ENCODE peak calls at places on chromosome 18, in five cellular contexts. One of them, this sample, is unnamed.

GRCh38 chr18:47883771-47884413 is 46.6 kb downstream of the SMAD2 start:
- DNase-seq in spleen: no peak
- DNase-seq in astrocyte of the spinal cord: peak; percentile 74
- DNase-seq in lower lobe of right lung: no peak
- DNase-seq in fibroblast of lung: peak; percentile 40
- DNase-seq in this sample: no peak

GRCh38 chr18:35962320-35962719 is 10.2 kb upstream of the RMP24 start:
- DNase-seq in spleen: no peak
- DNase-seq in astrocyte of the spinal cord: no peak
- DNase-seq in lower lobe of right lung: no peak
- DNase-seq in fibroblast of lung: no peak
- DNase-seq in this sample: no peak

GRCh38 chr18:47779381-47779780 is 151.1 kb downstream of the SMAD2 start:
- DNase-seq in spleen: no peak
- DNase-seq in astrocyte of the spinal cord: no peak
- DNase-seq in lower lobe of right lung: no peak
- DNase-seq in fibroblast of lung: no peak
- DNase-seq in this sample: no peak

GRCh38 chr18:2169656-2170055 is 401.6 kb downstream of the METTL4 start:
- DNase-seq in spleen: no peak
- DNase-seq in astrocyte of the spinal cord: no peak
- DNase-seq in lower lobe of right lung: no peak
- DNase-seq in fibroblast of lung: no peak
- DNase-seq in this sample: no peak

GRCh38 chr18:50649821-50650220 is 89.9 kb downstream of the MAPK4 start:
- DNase-seq in spleen: no peak
- DNase-seq in astrocyte of the spinal cord: peak; percentile 18
- DNase-seq in lower lobe of right lung: peak; percentile 63
- DNase-seq in fibroblast of lung: no peak
- DNase-seq in this sample: no peak

GRCh38 chr18:55452123-55452611 is 135.8 kb downstream of the TCF4 start:
- DNase-seq in spleen: no peak
- DNase-seq in astrocyte of the spinal cord: no peak
- DNase-seq in lower lobe of right lung: no peak
- DNase-seq in fibroblast of lung: peak; percentile 12
- DNase-seq in this sample: no peak

GRCh38 chr18:73962251-73962650 is 185.4 kb downstream of the FBXO15 start:
- DNase-seq in spleen: no peak
- DNase-seq in astrocyte of the spinal cord: peak; percentile 79
- DNase-seq in lower lobe of right lung: no peak
- DNase-seq in fibroblast of lung: no peak
- DNase-seq in this sample: no peak

GRCh38 chr18:77096936-77097886 is 35.4 kb downstream of the MBP start:
- DNase-seq in spleen: no peak
- DNase-seq in astrocyte of the spinal cord: no peak
- DNase-seq in lower lobe of right lung: no peak
- DNase-seq in fibroblast of lung: no peak
- DNase-seq in this sample: no peak

GRCh38 chr18:36769611-36770314 is 59.0 kb downstream of the TPGS2 start:
- DNase-seq in spleen: no peak
- DNase-seq in astrocyte of the spinal cord: no peak
- DNase-seq in lower lobe of right lung: peak; percentile 55
- DNase-seq in fibroblast of lung: no peak
- DNase-seq in this sample: peak; percentile 39

GRCh38 chr18:12366794-12367193 is 10.2 kb downstream of the AFG3L2 start:
- DNase-seq in spleen: no peak
- DNase-seq in astrocyte of the spinal cord: no peak
- DNase-seq in lower lobe of right lung: no peak
- DNase-seq in fibroblast of lung: no peak
- DNase-seq in this sample: no peak

GRCh38 chr18:12366379-12366778 is 10.6 kb downstream of the AFG3L2 start:
- DNase-seq in spleen: no peak
- DNase-seq in astrocyte of the spinal cord: no peak
- DNase-seq in lower lobe of right lung: no peak
- DNase-seq in fibroblast of lung: no peak
- DNase-seq in this sample: no peak

GRCh38 chr18:12359515-12359927 is 17.5 kb downstream of the AFG3L2 start:
- DNase-seq in spleen: no peak
- DNase-seq in astrocyte of the spinal cord: peak; percentile 26
- DNase-seq in lower lobe of right lung: no peak
- DNase-seq in fibroblast of lung: peak; percentile 63
- DNase-seq in this sample: no peak

GRCh38 chr18:12362473-12363174 is 14.4 kb downstream of the AFG3L2 start:
- DNase-seq in spleen: no peak
- DNase-seq in astrocyte of the spinal cord: no peak
- DNase-seq in lower lobe of right lung: no peak
- DNase-seq in fibroblast of lung: no peak
- DNase-seq in this sample: no peak

GRCh38 chr18:12361770-12362378 is 15.2 kb downstream of the AFG3L2 start:
- DNase-seq in spleen: no peak
- DNase-seq in astrocyte of the spinal cord: no peak
- DNase-seq in lower lobe of right lung: no peak
- DNase-seq in fibroblast of lung: no peak
- DNase-seq in this sample: no peak
- H3K4me3 ChIP-seq in spleen: no peak overlapping the region
- H3K4me3 ChIP-seq in astrocyte of the spinal cord: no peak overlapping the region
- H3K4me3 ChIP-seq in lower lobe of right lung: no peak overlapping the region
- H3K4me3 ChIP-seq in fibroblast of lung: no peak overlapping the region
- H3K4me3 ChIP-seq in this sample: no peak overlapping the region

DNA sequence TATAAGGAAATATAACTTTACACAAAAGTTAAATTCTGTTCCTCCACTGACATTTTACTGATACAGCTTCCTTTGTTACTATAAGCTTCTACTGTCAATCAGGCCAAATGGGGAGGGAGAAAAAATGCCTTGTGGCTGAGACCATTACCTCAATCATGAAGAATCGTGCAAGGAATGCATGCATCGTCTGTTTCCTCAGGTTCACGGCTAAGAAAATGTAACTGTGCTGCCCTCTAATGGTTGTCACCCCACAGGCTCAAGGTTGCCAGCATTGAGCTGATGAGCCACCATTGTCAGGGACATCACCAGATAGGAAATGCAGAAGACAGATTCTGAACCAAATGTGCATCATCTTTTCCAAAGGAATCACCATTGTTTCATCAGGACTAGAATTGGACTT is 426.9 kb downstream of the CDH2 start:
- DNase-seq in spleen: no peak
- DNase-seq in astrocyte of the spinal cord: peak; percentile 79
- DNase-seq in lower lobe of right lung: no peak
- DNase-seq in fibroblast of lung: peak; percentile 14
- DNase-seq in this sample: peak; percentile 34
- TF ChIP-seq CTCF in spleen: no peak
- TF ChIP-seq CTCF in astrocyte of the spinal cord: peak; percentile 86
- TF ChIP-seq CTCF in lower lobe of right lung: peak; percentile 38
- TF ChIP-seq CTCF in fibroblast of lung: peak; percentile 42
- TF ChIP-seq CTCF in this sample: peak; percentile 48

GRCh38 chr18:12314586-12315305 is 6.7 kb downstream of the TUBB6 start:
- DNase-seq in spleen: no peak
- DNase-seq in astrocyte of the spinal cord: no peak
- DNase-seq in lower lobe of right lung: no peak
- DNase-seq in fibroblast of lung: no peak
- DNase-seq in this sample: no peak

GRCh38 chr18:12315911-12316310 is 7.9 kb downstream of the TUBB6 start:
- DNase-seq in spleen: peak; percentile 62
- DNase-seq in astrocyte of the spinal cord: no peak
- DNase-seq in lower lobe of right lung: no peak
- DNase-seq in fibroblast of lung: no peak
- DNase-seq in this sample: no peak

GRCh38 chr18:12315481-12315880 is 7.4 kb downstream of the TUBB6 start:
- DNase-seq in spleen: no peak
- DNase-seq in astrocyte of the spinal cord: no peak
- DNase-seq in lower lobe of right lung: no peak
- DNase-seq in fibroblast of lung: no peak
- DNase-seq in this sample: no peak

GRCh38 chr18:12312936-12313335 is 4.9 kb downstream of the TUBB6 start:
- DNase-seq in spleen: no peak
- DNase-seq in astrocyte of the spinal cord: no peak
- DNase-seq in lower lobe of right lung: no peak
- DNase-seq in fibroblast of lung: no peak
- DNase-seq in this sample: no peak

DNA sequence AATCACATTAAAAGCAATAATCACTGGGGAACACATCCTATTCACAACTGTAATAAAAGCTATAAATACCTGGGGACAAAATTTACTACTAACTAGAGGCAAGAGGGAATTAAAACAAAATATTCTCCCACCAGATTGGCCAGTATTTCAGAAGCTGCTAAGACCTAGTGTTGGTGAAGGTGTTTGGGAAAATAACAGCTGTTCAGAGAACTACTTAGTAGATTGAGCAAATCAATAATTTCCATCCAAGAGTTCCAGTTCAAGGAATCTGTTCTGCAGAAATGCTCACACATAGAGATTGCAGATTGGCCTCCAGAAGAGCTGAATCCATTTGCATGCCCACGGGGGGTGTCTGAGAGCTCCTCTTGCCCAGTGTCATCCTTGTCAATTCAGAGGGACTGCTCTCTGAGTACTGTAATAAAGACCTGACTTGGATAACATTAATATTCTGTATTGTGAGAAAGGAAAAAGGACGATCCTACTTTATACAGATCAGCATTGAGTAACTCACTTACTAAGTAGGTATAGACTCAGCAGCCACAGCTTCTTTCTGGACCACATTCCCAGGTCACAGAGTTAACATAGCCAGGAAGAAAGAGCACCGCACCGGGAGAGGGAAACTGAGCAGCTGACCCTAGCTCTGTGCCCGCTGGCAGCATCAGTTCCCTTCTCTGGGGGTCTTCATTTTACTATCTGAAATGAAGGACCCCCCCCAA is 5.6 kb downstream of the TUBB6 start:
- DNase-seq in spleen: no peak
- DNase-seq in astrocyte of the spinal cord: no peak
- DNase-seq in lower lobe of right lung: no peak
- DNase-seq in fibroblast of lung: no peak
- DNase-seq in this sample: no peak
- H3K4me3 ChIP-seq in spleen: no peak overlapping the region
- H3K4me3 ChIP-seq in astrocyte of the spinal cord: no peak overlapping the region
- H3K4me3 ChIP-seq in lower lobe of right lung: no peak overlapping the region
- H3K4me3 ChIP-seq in fibroblast of lung: no peak overlapping the region
- H3K4me3 ChIP-seq in this sample: no peak overlapping the region

DNA sequence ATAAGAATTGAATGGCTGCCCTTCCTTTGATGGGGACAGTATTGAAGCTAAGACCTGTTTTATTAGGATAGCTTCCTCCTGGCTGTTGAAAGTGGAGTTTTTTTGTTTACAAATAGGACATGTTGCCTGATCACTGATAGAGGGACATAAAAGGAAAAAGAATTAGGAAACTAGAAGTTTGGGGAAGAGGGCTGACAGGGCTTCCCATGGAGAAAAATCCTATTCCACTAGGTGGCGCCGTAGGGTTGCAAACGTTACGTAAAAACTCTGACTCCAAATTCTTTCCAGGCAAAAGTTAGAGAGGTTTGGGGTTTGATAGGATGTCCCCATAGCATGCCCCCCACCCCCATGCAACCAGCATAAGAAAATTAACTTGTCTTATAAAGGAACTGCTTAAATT is 11.1 kb upstream of the RBFA start:
- DNase-seq in spleen: no peak
- DNase-seq in astrocyte of the spinal cord: no peak
- DNase-seq in lower lobe of right lung: no peak
- DNase-seq in fibroblast of lung: no peak
- DNase-seq in this sample: no peak
- TF ChIP-seq CTCF in spleen: no peak
- TF ChIP-seq CTCF in astrocyte of the spinal cord: peak; percentile 37
- TF ChIP-seq CTCF in lower lobe of right lung: peak; percentile 10
- TF ChIP-seq CTCF in fibroblast of lung: peak; percentile 40
- TF ChIP-seq CTCF in this sample: peak; percentile 29

GRCh38 chr18:11147371-11147860 is 2.0 kb downstream of the PIEZO2 start:
- DNase-seq in spleen: no peak
- DNase-seq in astrocyte of the spinal cord: no peak
- DNase-seq in lower lobe of right lung: no peak
- DNase-seq in fibroblast of lung: peak; percentile 21
- DNase-seq in this sample: no peak
- H3K4me3 ChIP-seq in spleen: peak overlapping the region; percentile 30
- H3K4me3 ChIP-seq in astrocyte of the spinal cord: no peak overlapping the region
- H3K4me3 ChIP-seq in lower lobe of right lung: peak overlapping the region; percentile 52
- H3K4me3 ChIP-seq in fibroblast of lung: peak overlapping the region; percentile 14
- H3K4me3 ChIP-seq in this sample: peak overlapping the region; percentile 63